ENCODE peak calls at places on chromosome 9, in seven cellular contexts. One of them, this sample, is unnamed.

GRCh38 chr9:127838375-127839078 is 15.9 kb downstream of the ENG start:
- DNase-seq in sigmoid colon: peak
- DNase-seq in upper lobe of left lung: peak
- DNase-seq in endothelial cell of umbilical vein: peak
- DNase-seq in breast epithelium: no peak
- DNase-seq in spleen: peak
- DNase-seq in stomach: peak
- DNase-seq in this sample: peak

GRCh38 chr9:116157436-116158138 is 4.0 kb downstream of the PAPPA start:
- DNase-seq in sigmoid colon: peak
- DNase-seq in upper lobe of left lung: no peak
- DNase-seq in endothelial cell of umbilical vein: no peak
- DNase-seq in breast epithelium: no peak
- DNase-seq in spleen: no peak
- DNase-seq in stomach: no peak
- DNase-seq in this sample: no peak

GRCh38 chr9:130466537-130467217 is 21.9 kb downstream of the ASS1 start:
- DNase-seq in sigmoid colon: no peak
- DNase-seq in upper lobe of left lung: peak
- DNase-seq in endothelial cell of umbilical vein: no peak
- DNase-seq in breast epithelium: no peak
- DNase-seq in spleen: no peak
- DNase-seq in stomach: no peak
- DNase-seq in this sample: no peak

GRCh38 chr9:137499858-137500661 is 40.9 kb upstream of the NSMF start:
- DNase-seq in sigmoid colon: no peak
- DNase-seq in upper lobe of left lung: peak
- DNase-seq in endothelial cell of umbilical vein: no peak
- DNase-seq in breast epithelium: no peak
- DNase-seq in spleen: peak
- DNase-seq in stomach: no peak
- DNase-seq in this sample: no peak

GRCh38 chr9:112719292-112719691 is 1.4 kb upstream of the INIP start:
- DNase-seq in sigmoid colon: no peak
- DNase-seq in upper lobe of left lung: no peak
- DNase-seq in endothelial cell of umbilical vein: no peak
- DNase-seq in breast epithelium: no peak
- DNase-seq in spleen: no peak
- DNase-seq in stomach: no peak
- DNase-seq in this sample: no peak

GRCh38 chr9:130336885-130337284 is 71.3 kb downstream of the HMCN2 start:
- DNase-seq in sigmoid colon: no peak
- DNase-seq in upper lobe of left lung: peak
- DNase-seq in endothelial cell of umbilical vein: no peak
- DNase-seq in breast epithelium: no peak
- DNase-seq in spleen: no peak
- DNase-seq in stomach: no peak
- DNase-seq in this sample: no peak

GRCh38 chr9:104093162-104093561 is 947 bp upstream of the SMC2 start:
- DNase-seq in sigmoid colon: no peak
- DNase-seq in upper lobe of left lung: no peak
- DNase-seq in endothelial cell of umbilical vein: no peak
- DNase-seq in breast epithelium: no peak
- DNase-seq in spleen: no peak
- DNase-seq in stomach: no peak
- DNase-seq in this sample: no peak

GRCh38 chr9:125983681-125984080 is 236.5 kb downstream of the PBX3 start:
- DNase-seq in sigmoid colon: peak
- DNase-seq in upper lobe of left lung: no peak
- DNase-seq in endothelial cell of umbilical vein: no peak
- DNase-seq in breast epithelium: no peak
- DNase-seq in spleen: no peak
- DNase-seq in stomach: no peak
- DNase-seq in this sample: no peak

GRCh38 chr9:129394011-129394919 is 216.2 kb upstream of the IER5L start:
- DNase-seq in sigmoid colon: no peak
- DNase-seq in upper lobe of left lung: no peak
- DNase-seq in endothelial cell of umbilical vein: no peak
- DNase-seq in breast epithelium: no peak
- DNase-seq in spleen: peak
- DNase-seq in stomach: no peak
- DNase-seq in this sample: no peak

GRCh38 chr9:130938652-130939404 is at the start of gene FIBCD1:
- DNase-seq in sigmoid colon: no peak
- DNase-seq in upper lobe of left lung: peak
- DNase-seq in endothelial cell of umbilical vein: peak
- DNase-seq in breast epithelium: no peak
- DNase-seq in spleen: no peak
- DNase-seq in stomach: no peak
- DNase-seq in this sample: no peak

GRCh38 chr9:116951588-116952433 is 264.7 kb downstream of the TRIM32 start:
- DNase-seq in sigmoid colon: no peak
- DNase-seq in upper lobe of left lung: no peak
- DNase-seq in endothelial cell of umbilical vein: no peak
- DNase-seq in breast epithelium: no peak
- DNase-seq in spleen: no peak
- DNase-seq in stomach: no peak
- DNase-seq in this sample: no peak

GRCh38 chr9:136239963-136240330 is 5.7 kb downstream of the QSOX2 start:
- DNase-seq in sigmoid colon: no peak
- DNase-seq in upper lobe of left lung: peak
- DNase-seq in endothelial cell of umbilical vein: no peak
- DNase-seq in breast epithelium: no peak
- DNase-seq in spleen: peak
- DNase-seq in stomach: no peak
- DNase-seq in this sample: no peak

GRCh38 chr9:35904966-35905781 is 828 bp upstream of the HRCT1 start:
- DNase-seq in sigmoid colon: no peak
- DNase-seq in upper lobe of left lung: no peak
- DNase-seq in endothelial cell of umbilical vein: no peak
- DNase-seq in breast epithelium: no peak
- DNase-seq in spleen: no peak
- DNase-seq in stomach: no peak
- DNase-seq in this sample: no peak
- TF ChIP-seq POLR2AphosphoS5 in sigmoid colon: no peak
- TF ChIP-seq POLR2AphosphoS5 in upper lobe of left lung: no peak
- TF ChIP-seq POLR2AphosphoS5 in endothelial cell of umbilical vein: no peak
- TF ChIP-seq POLR2AphosphoS5 in breast epithelium: no peak
- TF ChIP-seq POLR2AphosphoS5 in spleen: no peak
- TF ChIP-seq POLR2AphosphoS5 in stomach: no peak
- TF ChIP-seq POLR2AphosphoS5 in this sample: no peak

GRCh38 chr9:27338527-27338903 is 41.6 kb upstream of the EQTN start:
- DNase-seq in sigmoid colon: no peak
- DNase-seq in upper lobe of left lung: peak
- DNase-seq in endothelial cell of umbilical vein: no peak
- DNase-seq in breast epithelium: no peak
- DNase-seq in spleen: no peak
- DNase-seq in stomach: no peak
- DNase-seq in this sample: no peak
- H3K27ac ChIP-seq in sigmoid colon: peak
- H3K27ac ChIP-seq in upper lobe of left lung: peak
- H3K27ac ChIP-seq in endothelial cell of umbilical vein: no peak
- H3K27ac ChIP-seq in breast epithelium: peak
- H3K27ac ChIP-seq in spleen: peak
- H3K27ac ChIP-seq in stomach: peak
- H3K27ac ChIP-seq in this sample: peak

GRCh38 chr9:71768388-71769174 is at the start of gene CEMIP2:
- DNase-seq in sigmoid colon: peak
- DNase-seq in upper lobe of left lung: peak
- DNase-seq in endothelial cell of umbilical vein: peak
- DNase-seq in breast epithelium: peak
- DNase-seq in spleen: peak
- DNase-seq in stomach: peak
- DNase-seq in this sample: peak
- TF ChIP-seq POLR2AphosphoS5 in sigmoid colon: peak
- TF ChIP-seq POLR2AphosphoS5 in upper lobe of left lung: peak
- TF ChIP-seq POLR2AphosphoS5 in endothelial cell of umbilical vein: peak
- TF ChIP-seq POLR2AphosphoS5 in breast epithelium: peak
- TF ChIP-seq POLR2AphosphoS5 in spleen: peak
- TF ChIP-seq POLR2AphosphoS5 in stomach: peak
- TF ChIP-seq POLR2AphosphoS5 in this sample: peak

DNA sequence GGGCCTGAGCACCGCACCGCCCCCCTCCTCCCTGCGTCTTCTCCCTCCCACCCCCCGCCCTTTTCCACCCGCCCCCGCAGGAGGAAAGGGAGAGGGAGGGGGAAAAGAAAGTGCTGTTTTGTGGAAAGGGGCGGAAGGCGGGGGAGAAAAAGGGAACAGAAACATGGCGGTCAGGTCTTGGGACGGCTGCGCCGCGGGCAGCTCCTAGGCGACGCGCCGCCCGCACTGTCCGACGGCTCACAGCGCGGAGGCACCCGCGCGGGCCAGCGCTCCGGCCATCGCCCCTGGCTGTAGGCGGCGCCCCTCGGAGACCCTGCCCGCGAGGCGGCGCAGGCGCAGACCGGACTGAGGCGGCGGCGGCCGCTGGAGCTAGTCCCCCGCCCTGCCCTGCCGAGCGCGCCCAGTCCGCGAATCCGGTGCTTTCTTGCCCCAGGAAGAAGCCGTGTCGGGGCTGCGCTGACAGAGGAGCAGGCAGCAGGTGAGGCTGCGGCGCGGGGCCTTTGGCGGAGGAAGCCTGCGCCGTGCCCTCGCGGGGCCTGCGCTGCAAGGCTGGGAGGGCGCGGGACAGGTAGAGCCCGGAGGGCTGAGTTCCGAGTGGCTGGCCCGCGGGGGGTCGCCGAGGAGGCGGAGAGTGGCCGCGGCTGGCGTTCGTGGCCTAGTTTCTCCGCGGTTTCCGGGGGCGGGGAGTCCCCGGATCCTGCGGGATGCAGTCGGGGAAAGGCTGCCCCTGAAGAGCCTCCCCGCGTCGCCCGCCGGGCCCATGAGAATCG is at the start of gene DENND4C:
- DNase-seq in sigmoid colon: peak
- DNase-seq in upper lobe of left lung: peak
- DNase-seq in endothelial cell of umbilical vein: peak
- DNase-seq in breast epithelium: peak
- DNase-seq in spleen: peak
- DNase-seq in stomach: peak
- DNase-seq in this sample: peak
- H3K27ac ChIP-seq in sigmoid colon: peak
- H3K27ac ChIP-seq in upper lobe of left lung: peak
- H3K27ac ChIP-seq in endothelial cell of umbilical vein: peak
- H3K27ac ChIP-seq in breast epithelium: peak
- H3K27ac ChIP-seq in spleen: peak
- H3K27ac ChIP-seq in stomach: peak
- H3K27ac ChIP-seq in this sample: peak

GRCh38 chr9:91197232-91198181 is 164.2 kb downstream of the AUH start:
- DNase-seq in sigmoid colon: peak
- DNase-seq in upper lobe of left lung: no peak
- DNase-seq in endothelial cell of umbilical vein: peak
- DNase-seq in breast epithelium: no peak
- DNase-seq in spleen: no peak
- DNase-seq in stomach: peak
- DNase-seq in this sample: peak
- TF ChIP-seq POLR2AphosphoS5 in sigmoid colon: peak
- TF ChIP-seq POLR2AphosphoS5 in upper lobe of left lung: peak
- TF ChIP-seq POLR2AphosphoS5 in endothelial cell of umbilical vein: no peak
- TF ChIP-seq POLR2AphosphoS5 in breast epithelium: peak
- TF ChIP-seq POLR2AphosphoS5 in spleen: no peak
- TF ChIP-seq POLR2AphosphoS5 in stomach: peak
- TF ChIP-seq POLR2AphosphoS5 in this sample: peak

GRCh38 chr9:29039258-29039657 is 1466.0 kb upstream of the C9orf72 start:
- DNase-seq in sigmoid colon: no peak
- DNase-seq in upper lobe of left lung: no peak
- DNase-seq in endothelial cell of umbilical vein: no peak
- DNase-seq in breast epithelium: no peak
- DNase-seq in spleen: no peak
- DNase-seq in stomach: no peak
- DNase-seq in this sample: no peak
- H3K27ac ChIP-seq in sigmoid colon: no peak
- H3K27ac ChIP-seq in upper lobe of left lung: no peak
- H3K27ac ChIP-seq in endothelial cell of umbilical vein: no peak
- H3K27ac ChIP-seq in breast epithelium: no peak
- H3K27ac ChIP-seq in spleen: no peak
- H3K27ac ChIP-seq in stomach: no peak
- H3K27ac ChIP-seq in this sample: no peak

GRCh38 chr9:22102347-22103053 is 93.4 kb upstream of the CDKN2B start:
- DNase-seq in sigmoid colon: no peak
- DNase-seq in upper lobe of left lung: no peak
- DNase-seq in endothelial cell of umbilical vein: no peak
- DNase-seq in breast epithelium: no peak
- DNase-seq in spleen: no peak
- DNase-seq in stomach: no peak
- DNase-seq in this sample: no peak

GRCh38 chr9:22107202-22107601 is 98.1 kb upstream of the CDKN2B start:
- DNase-seq in sigmoid colon: no peak
- DNase-seq in upper lobe of left lung: no peak
- DNase-seq in endothelial cell of umbilical vein: no peak
- DNase-seq in breast epithelium: no peak
- DNase-seq in spleen: no peak
- DNase-seq in stomach: no peak
- DNase-seq in this sample: no peak

GRCh38 chr9:22103650-22104575 is 94.8 kb upstream of the CDKN2B start:
- DNase-seq in sigmoid colon: no peak
- DNase-seq in upper lobe of left lung: no peak
- DNase-seq in endothelial cell of umbilical vein: no peak
- DNase-seq in breast epithelium: no peak
- DNase-seq in spleen: no peak
- DNase-seq in stomach: no peak
- DNase-seq in this sample: no peak

GRCh38 chr9:22107646-22108045 is 98.5 kb upstream of the CDKN2B start:
- DNase-seq in sigmoid colon: no peak
- DNase-seq in upper lobe of left lung: no peak
- DNase-seq in endothelial cell of umbilical vein: no peak
- DNase-seq in breast epithelium: no peak
- DNase-seq in spleen: no peak
- DNase-seq in stomach: no peak
- DNase-seq in this sample: no peak

DNA sequence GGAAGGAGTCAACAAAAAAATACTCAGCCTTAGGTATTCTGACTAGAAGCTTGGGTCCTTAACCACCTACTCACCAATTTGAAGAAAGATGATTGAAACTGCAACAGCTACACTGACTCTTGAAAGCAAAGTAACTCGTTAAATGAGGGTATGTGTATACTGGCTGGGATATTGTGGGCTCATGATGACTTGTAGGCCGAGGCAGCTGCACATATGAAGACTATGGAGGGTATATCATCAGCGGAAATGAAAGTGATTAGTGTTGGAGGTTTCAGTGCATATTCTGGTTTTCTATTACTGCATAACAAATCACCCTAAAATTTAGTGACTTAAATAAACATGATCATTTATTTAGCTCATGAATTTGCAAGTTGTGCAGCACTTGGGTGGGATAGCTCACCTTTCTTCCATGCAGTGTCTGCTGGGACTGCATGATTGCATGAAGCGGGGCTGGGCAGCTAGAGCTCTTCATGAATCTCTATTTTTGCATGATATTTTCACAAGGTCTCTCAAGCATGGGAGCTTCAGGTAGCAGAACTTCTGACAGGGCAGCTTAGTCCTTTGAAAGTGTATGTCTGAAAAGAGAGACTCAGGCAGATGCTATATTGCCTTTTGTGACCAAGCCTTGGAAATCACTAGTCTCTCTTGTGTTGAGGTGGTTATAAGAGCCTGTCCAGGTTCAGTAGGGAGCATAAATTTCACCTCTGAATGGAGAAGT is 96.1 kb upstream of the CDKN2B start:
- DNase-seq in sigmoid colon: no peak
- DNase-seq in upper lobe of left lung: no peak
- DNase-seq in endothelial cell of umbilical vein: no peak
- DNase-seq in breast epithelium: no peak
- DNase-seq in spleen: no peak
- DNase-seq in stomach: no peak
- DNase-seq in this sample: no peak
- TF ChIP-seq POLR2AphosphoS5 in sigmoid colon: no peak
- TF ChIP-seq POLR2AphosphoS5 in upper lobe of left lung: no peak
- TF ChIP-seq POLR2AphosphoS5 in endothelial cell of umbilical vein: no peak
- TF ChIP-seq POLR2AphosphoS5 in breast epithelium: no peak
- TF ChIP-seq POLR2AphosphoS5 in spleen: no peak
- TF ChIP-seq POLR2AphosphoS5 in stomach: no peak
- TF ChIP-seq POLR2AphosphoS5 in this sample: no peak

This sample was measured in suprapubic skin.